ENCODE peak calls at places on chromosome 16, in six cellular contexts. P is SHP77; B is stimulated activated CD8-positive, alpha-beta memory T cell treated with anti-CD3 and anti-CD28 coated beads, Interleukin-7, amount 100 ng/mL, for 24 hours; W is SJSA1; E is cardiac muscle cell; F is activated naive CD4-positive, alpha-beta T cell treated with anti-CD3 and anti-CD28 coated beads, Interleukin-2, amount 10 ng/mL, durations not matched to agents 7 days and 5 days. I is an unnamed sample.
A peak's percentile ranks its signal among the peaks of the same experiment; 100 is the strongest.

GRCh38 chr16:3012828-3013420 is at the start of gene CLDN9:
- DNase-seq in P (no peak), W (no peak), B (no peak), E (no peak), F (no peak), I (no peak)

GRCh38 chr16:7209598-7209997 is 123.0 kb upstream of the RBFOX1 start:
- DNase-seq in P (no peak), F (no peak), B (no peak), W (no peak), E (no peak), I (no peak)

GRCh38 chr16:74999208-74999682 is 421 bp downstream of the ZNRF1 start:
- DNase-seq in B (no peak), E (peak; percentile 40), F (peak; percentile 47), W (peak; percentile 47), P (no peak), I (no peak)

GRCh38 chr16:57774886-57775285 is 27.4 kb downstream of the KIFC3 start:
- DNase-seq in F (no peak), B (no peak), W (no peak), P (no peak), E (no peak), I (no peak)

GRCh38 chr16:53629151-53629550 is 74.5 kb downstream of the RPGRIP1L start:
- DNase-seq in W (no peak), F (no peak), P (no peak), E (no peak), B (no peak), I (no peak)

GRCh38 chr16:85690469-85691064 is 1.8 kb upstream of the GINS2 start:
- DNase-seq in B (no peak), E (peak; percentile 6), F (no peak), W (no peak), P (peak; percentile 96), I (peak; percentile 44)

GRCh38 chr16:57844416-57845030 is 42.2 kb upstream of the KIFC3 start:
- DNase-seq in W (no peak), B (no peak), E (no peak), P (no peak), F (no peak), I (no peak)

GRCh38 chr16:86424968-86425367 is 85.4 kb upstream of the FOXF1 start:
- DNase-seq in B (no peak), W (no peak), F (no peak), E (no peak), P (no peak), I (no peak)

GRCh38 chr16:7497667-7498066 is 165.0 kb downstream of the RBFOX1 start:
- DNase-seq in W (no peak), B (no peak), F (no peak), E (no peak), P (no peak), I (no peak)

GRCh38 chr16:10938321-10938720 is 3.9 kb downstream of the DEXI start:
- DNase-seq in E (no peak), F (peak; percentile 50), W (no peak), B (no peak), P (no peak), I (no peak)

GRCh38 chr16:1488054-1488601 is 616 bp downstream of the PTX4 start:
- DNase-seq in E (no peak), P (no peak), W (no peak), B (no peak), F (no peak), I (no peak)

GRCh38 chr16:1272453-1273198 is 16.8 kb downstream of the TPSD1 start:
- DNase-seq in E (no peak), W (no peak), B (no peak), P (no peak), F (no peak), I (no peak)

GRCh38 chr16:59601452-59601851 is 867.3 kb upstream of the GOT2 start:
- DNase-seq in F (no peak), E (no peak), W (no peak), P (no peak), B (no peak), I (no peak)

GRCh38 chr16:4814046-4814445 is 11.6 kb upstream of the ROGDI start:
- DNase-seq in W (no peak), B (no peak), F (no peak), P (no peak), E (no peak), I (no peak)

GRCh38 chr16:46883353-46883689 is 841 bp upstream of the GPT2 start:
- DNase-seq in F (no peak), P (peak; percentile 73), W (no peak), E (no peak), B (no peak), I (peak; percentile 44)

GRCh38 chr16:27920391-27920891 is 143.1 kb downstream of the GSG1L start:
- DNase-seq in B (no peak), W (no peak), F (no peak), P (peak; percentile 49), E (peak; percentile 6), I (no peak)

GRCh38 chr16:75733305-75734141 is 7.2 kb upstream of the CPHXL start:
- DNase-seq in W (peak; percentile 72), E (peak; percentile 58), P (no peak), B (no peak), F (no peak), I (no peak)

GRCh38 chr16:50185005-50185505 is 31.9 kb downstream of the TENT4B start:
- DNase-seq in B (no peak), P (no peak), F (no peak), W (no peak), E (peak; percentile 44), I (no peak)

GRCh38 chr16:2296662-2297505 is 29.0 kb upstream of the RNPS1 start:
- DNase-seq in E (peak; percentile 40), W (peak; percentile 53), F (no peak), B (no peak), P (peak; percentile 39), I (no peak)

GRCh38 chr16:55189179-55189578 is 134.8 kb upstream of the IRX6 start:
- DNase-seq in W (no peak), F (no peak), E (no peak), B (no peak), P (no peak), I (no peak)

I was measured in NCI-H2029.